ENCODE peak calls at places on chromosomes 13 and 19, in five cellular contexts. One of them, this sample, is unnamed.

GRCh38 chr13:97179501-97179900 is 42.6 kb upstream of the MBNL2 start:
- DNase-seq in H1: no peak
- DNase-seq in HepG2: no peak
- DNase-seq in A549: no peak
- DNase-seq in GM12878: no peak
- DNase-seq in this sample: no peak

GRCh38 chr13:113820813-113821651 is 42.8 kb downstream of the GAS6 start:
- DNase-seq in HepG2: no peak
- DNase-seq in A549: peak
- DNase-seq in GM12878: no peak
- DNase-seq in H1: no peak
- DNase-seq in this sample: peak

GRCh38 chr19:10228925-10229324 is 2.2 kb downstream of the S1PR2 start:
- DNase-seq in GM12878: no peak
- DNase-seq in HepG2: peak
- DNase-seq in H1: no peak
- DNase-seq in A549: peak
- DNase-seq in this sample: peak

GRCh38 chr13:37105251-37105714 is at the start of gene CSNK1A1L:
- DNase-seq in A549: no peak
- DNase-seq in H1: no peak
- DNase-seq in HepG2: no peak
- DNase-seq in GM12878: no peak
- DNase-seq in this sample: no peak

GRCh38 chr19:14555918-14556661 is 15.8 kb downstream of the NDUFB7 start:
- DNase-seq in HepG2: no peak
- DNase-seq in GM12878: no peak
- DNase-seq in A549: no peak
- DNase-seq in H1: no peak
- DNase-seq in this sample: no peak

GRCh38 chr13:26663801-26664200 is 96.8 kb downstream of the GPR12 start:
- DNase-seq in GM12878: no peak
- DNase-seq in HepG2: no peak
- DNase-seq in H1: no peak
- DNase-seq in A549: no peak
- DNase-seq in this sample: no peak

GRCh38 chr13:42110410-42111155 is 62.1 kb downstream of the DGKH start:
- DNase-seq in HepG2: peak
- DNase-seq in A549: peak
- DNase-seq in H1: no peak
- DNase-seq in GM12878: peak
- DNase-seq in this sample: peak

GRCh38 chr13:53920916-53921315 is 892.3 kb downstream of the OLFM4 start:
- DNase-seq in H1: no peak
- DNase-seq in HepG2: no peak
- DNase-seq in A549: no peak
- DNase-seq in GM12878: no peak
- DNase-seq in this sample: no peak

GRCh38 chr13:24502567-24503375 is 9.8 kb downstream of the PARP4 start:
- DNase-seq in H1: no peak
- DNase-seq in A549: peak
- DNase-seq in GM12878: no peak
- DNase-seq in HepG2: peak
- DNase-seq in this sample: peak

GRCh38 chr13:33107403-33107760 is 91.2 kb downstream of the KL start:
- DNase-seq in A549: no peak
- DNase-seq in H1: no peak
- DNase-seq in GM12878: no peak
- DNase-seq in HepG2: no peak
- DNase-seq in this sample: no peak

GRCh38 chr19:39156230-39156890 is 30.8 kb downstream of the PAK4 start:
- DNase-seq in H1: no peak
- DNase-seq in A549: no peak
- DNase-seq in HepG2: no peak
- DNase-seq in GM12878: no peak
- DNase-seq in this sample: peak

GRCh38 chr19:483332-484072 is 12.8 kb upstream of the MADCAM1 start:
- DNase-seq in H1: no peak
- DNase-seq in HepG2: no peak
- DNase-seq in A549: no peak
- DNase-seq in GM12878: no peak
- DNase-seq in this sample: no peak

GRCh38 chr13:33544308-33544707 is 258.8 kb upstream of the STARD13 start:
- DNase-seq in HepG2: no peak
- DNase-seq in H1: no peak
- DNase-seq in A549: no peak
- DNase-seq in GM12878: no peak
- DNase-seq in this sample: no peak

GRCh38 chr13:111011899-111012298 is 97.0 kb upstream of the ANKRD10 start:
- DNase-seq in A549: no peak
- DNase-seq in GM12878: no peak
- DNase-seq in HepG2: no peak
- DNase-seq in H1: no peak
- DNase-seq in this sample: no peak

GRCh38 chr19:52331757-52332156 is 4.3 kb upstream of the ZNF610 start:
- DNase-seq in A549: no peak
- DNase-seq in HepG2: no peak
- DNase-seq in H1: no peak
- DNase-seq in GM12878: no peak
- DNase-seq in this sample: no peak

GRCh38 chr13:95099541-95099940 is 201.7 kb downstream of the ABCC4 start:
- DNase-seq in H1: no peak
- DNase-seq in A549: peak
- DNase-seq in HepG2: peak
- DNase-seq in GM12878: no peak
- DNase-seq in this sample: no peak

GRCh38 chr19:41570639-41571112 is 5.3 kb upstream of the CEACAM21 start:
- DNase-seq in H1: peak
- DNase-seq in HepG2: peak
- DNase-seq in A549: peak
- DNase-seq in GM12878: no peak
- DNase-seq in this sample: peak

GRCh38 chr13:72170571-72170970 is 303.6 kb upstream of the DACH1 start:
- DNase-seq in H1: no peak
- DNase-seq in HepG2: no peak
- DNase-seq in GM12878: no peak
- DNase-seq in A549: no peak
- DNase-seq in this sample: no peak

GRCh38 chr13:44874176-44874575 is 115.1 kb downstream of the NUFIP1 start:
- DNase-seq in A549: no peak
- DNase-seq in GM12878: no peak
- DNase-seq in HepG2: no peak
- DNase-seq in H1: no peak
- DNase-seq in this sample: no peak

GRCh38 chr13:109665781-109666249 is 120.6 kb downstream of the IRS2 start:
- DNase-seq in H1: no peak
- DNase-seq in GM12878: no peak
- DNase-seq in HepG2: no peak
- DNase-seq in A549: no peak
- DNase-seq in this sample: no peak

GRCh38 chr19:38655148-38655824 is 7.8 kb downstream of the ACTN4 start:
- DNase-seq in A549: no peak
- DNase-seq in H1: no peak
- DNase-seq in HepG2: no peak
- DNase-seq in GM12878: no peak
- DNase-seq in this sample: no peak

GRCh38 chr13:33279414-33279813 is 6.1 kb downstream of the STARD13 start:
- DNase-seq in H1: no peak
- DNase-seq in HepG2: no peak
- DNase-seq in GM12878: no peak
- DNase-seq in A549: no peak
- DNase-seq in this sample: no peak

GRCh38 chr19:10762656-10763055 is 44.8 kb downstream of the DNM2 start:
- DNase-seq in H1: no peak
- DNase-seq in A549: no peak
- DNase-seq in HepG2: no peak
- DNase-seq in GM12878: no peak
- DNase-seq in this sample: no peak

GRCh38 chr13:94660695-94661324 is 51.5 kb downstream of the SOX21 start:
- DNase-seq in GM12878: no peak
- DNase-seq in H1: no peak
- DNase-seq in HepG2: no peak
- DNase-seq in A549: peak
- DNase-seq in this sample: peak

GRCh38 chr13:101473458-101473857 is 21.0 kb downstream of the ITGBL1 start:
- DNase-seq in HepG2: no peak
- DNase-seq in GM12878: no peak
- DNase-seq in H1: no peak
- DNase-seq in A549: no peak
- DNase-seq in this sample: no peak

GRCh38 chr13:101475536-101475935 is 23.1 kb downstream of the ITGBL1 start:
- DNase-seq in HepG2: no peak
- DNase-seq in GM12878: no peak
- DNase-seq in H1: no peak
- DNase-seq in A549: no peak
- DNase-seq in this sample: no peak

DNA sequence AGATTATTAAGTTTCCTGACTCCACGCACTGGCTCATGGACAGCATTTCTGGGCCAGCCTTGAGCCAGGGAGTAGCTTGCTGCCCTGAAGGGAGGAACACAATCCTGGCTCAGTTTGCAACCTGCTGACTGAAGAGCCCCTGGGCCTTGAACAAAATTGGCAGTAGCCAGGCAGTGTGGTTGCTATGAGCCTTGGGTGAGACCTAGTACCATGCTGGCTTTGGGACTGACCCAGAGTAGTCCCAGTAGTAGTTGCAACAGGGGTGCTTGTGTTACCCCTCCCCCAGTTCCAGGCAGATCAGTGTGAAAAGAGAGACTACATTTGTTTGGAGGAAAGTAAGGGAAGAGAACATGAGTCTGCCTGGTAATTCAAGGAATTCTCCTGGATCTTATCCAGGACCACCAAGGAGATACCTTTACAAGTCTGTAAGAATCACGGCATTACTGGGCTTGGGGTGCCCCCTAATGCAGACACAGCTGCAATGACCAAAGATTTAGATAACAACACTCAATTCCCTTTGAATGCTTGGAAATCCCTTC is 22.0 kb downstream of the ITGBL1 start:
- DNase-seq in A549: no peak
- DNase-seq in HepG2: no peak
- DNase-seq in H1: no peak
- DNase-seq in GM12878: no peak
- DNase-seq in this sample: no peak
- TF ChIP-seq CTCF in A549: peak
- TF ChIP-seq CTCF in HepG2: peak
- TF ChIP-seq CTCF in H1: no peak
- TF ChIP-seq CTCF in GM12878: peak
- TF ChIP-seq CTCF in this sample: no peak

GRCh38 chr19:12913871-12914690 is 5.0 kb downstream of the SYCE2 start:
- DNase-seq in H1: no peak
- DNase-seq in GM12878: no peak
- DNase-seq in HepG2: peak
- DNase-seq in A549: no peak
- DNase-seq in this sample: no peak
- TF ChIP-seq KDM1A in H1: no peak
- TF ChIP-seq KDM1A in GM12878: no peak
- TF ChIP-seq KDM1A in HepG2: no peak
- TF ChIP-seq KDM1A in A549: no peak
- TF ChIP-seq KDM1A in this sample: no peak

DNA sequence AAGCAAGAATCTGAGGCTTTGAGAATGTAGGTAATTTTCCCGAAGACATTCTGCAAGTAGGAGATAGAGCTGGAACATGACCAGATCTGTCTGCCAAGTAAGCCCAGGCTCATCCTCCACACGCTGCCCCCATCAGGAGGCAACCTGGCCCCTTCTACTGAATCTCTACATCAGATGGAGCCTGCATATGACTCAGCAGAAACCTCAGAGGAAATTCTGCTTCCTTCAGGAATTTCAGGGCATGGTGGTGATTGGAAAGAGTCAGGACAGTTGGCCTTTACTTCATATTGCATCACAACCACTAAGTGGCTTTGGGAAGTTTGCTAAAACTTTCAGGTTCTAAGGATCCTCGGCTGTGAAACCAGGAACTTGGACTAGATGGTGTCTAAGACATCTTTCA is 85.2 kb downstream of the LRRC63 start:
- DNase-seq in A549: no peak
- DNase-seq in H1: no peak
- DNase-seq in HepG2: no peak
- DNase-seq in GM12878: no peak
- DNase-seq in this sample: peak
- TF ChIP-seq CTCF in A549: no peak
- TF ChIP-seq CTCF in H1: no peak
- TF ChIP-seq CTCF in HepG2: no peak
- TF ChIP-seq CTCF in GM12878: no peak
- TF ChIP-seq CTCF in this sample: no peak

DNA sequence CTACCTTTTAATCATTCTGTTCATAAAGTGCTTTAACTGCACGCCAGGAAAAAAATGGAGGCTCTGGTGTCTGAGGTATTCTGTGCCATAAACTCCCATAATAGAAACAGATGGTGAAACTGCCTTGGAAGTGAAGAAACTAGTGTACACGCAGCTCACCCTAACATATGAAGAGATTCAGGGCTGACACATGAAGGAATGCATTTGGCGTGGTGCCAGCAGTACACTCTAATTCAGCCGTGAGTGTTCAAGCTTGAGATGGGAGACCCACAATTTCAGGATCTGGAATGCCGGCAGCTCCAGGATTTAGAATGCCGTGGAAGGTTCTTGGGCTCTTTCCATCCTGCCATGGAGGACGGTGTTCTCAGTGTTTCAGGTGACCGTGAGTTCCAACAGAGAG is 478.4 kb downstream of the TSHZ3 start:
- DNase-seq in H1: no peak
- DNase-seq in A549: no peak
- DNase-seq in GM12878: no peak
- DNase-seq in HepG2: no peak
- DNase-seq in this sample: no peak
- TF ChIP-seq KDM1A in H1: no peak
- TF ChIP-seq KDM1A in A549: no peak
- TF ChIP-seq KDM1A in GM12878: no peak
- TF ChIP-seq KDM1A in HepG2: no peak
- TF ChIP-seq KDM1A in this sample: no peak

GRCh38 chr19:46297700-46298476 is 1.0 kb downstream of the HIF3A start:
- DNase-seq in H1: no peak
- DNase-seq in HepG2: no peak
- DNase-seq in GM12878: no peak
- DNase-seq in A549: no peak
- DNase-seq in this sample: peak
- TF ChIP-seq CTCF in H1: no peak
- TF ChIP-seq CTCF in HepG2: peak
- TF ChIP-seq CTCF in GM12878: no peak
- TF ChIP-seq CTCF in A549: no peak
- TF ChIP-seq CTCF in this sample: no peak

GRCh38 chr13:99228737-99229691 is 28.4 kb downstream of the UBAC2 start:
- DNase-seq in A549: no peak
- DNase-seq in H1: no peak
- DNase-seq in HepG2: peak
- DNase-seq in GM12878: peak
- DNase-seq in this sample: no peak
- TF ChIP-seq KDM1A in A549: no peak
- TF ChIP-seq KDM1A in H1: no peak
- TF ChIP-seq KDM1A in HepG2: no peak
- TF ChIP-seq KDM1A in GM12878: no peak
- TF ChIP-seq KDM1A in this sample: no peak

DNA sequence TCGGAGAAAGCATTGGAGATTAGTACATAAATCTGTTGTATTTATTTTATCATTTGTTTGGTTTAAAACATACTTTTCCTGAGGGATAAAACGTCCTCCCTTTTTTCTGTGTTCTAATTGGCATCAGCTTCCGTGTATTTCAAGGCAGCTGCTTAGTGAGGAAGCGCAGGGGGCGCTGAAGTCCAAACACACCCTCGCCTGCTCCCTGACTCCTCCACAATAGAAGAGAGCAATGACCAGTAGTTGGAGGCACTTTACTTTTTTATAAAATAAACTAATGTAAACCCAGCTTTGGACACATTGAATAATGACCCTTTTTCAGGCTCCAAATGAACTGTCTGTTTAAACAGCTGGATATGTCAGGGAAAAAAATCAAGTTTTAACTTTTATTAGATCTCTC is 79.9 kb downstream of the RNASEH2B start:
- DNase-seq in H1: no peak
- DNase-seq in GM12878: no peak
- DNase-seq in A549: no peak
- DNase-seq in HepG2: peak
- DNase-seq in this sample: no peak
- TF ChIP-seq CTCF in H1: peak
- TF ChIP-seq CTCF in GM12878: no peak
- TF ChIP-seq CTCF in A549: no peak
- TF ChIP-seq CTCF in HepG2: peak
- TF ChIP-seq CTCF in this sample: peak